ENCODE peak calls at places on chromosome 18, in four cellular contexts. One of them, this sample, is unnamed.
A peak's percentile ranks its signal among the peaks of the same experiment; 100 is the strongest.

GRCh38 chr18:10524507-10525425 is 1.1 kb upstream of the NAPG start:
- DNase-seq in K562: no peak
- DNase-seq in SK-N-SH: no peak
- DNase-seq in H1: no peak
- DNase-seq in this sample: no peak

GRCh38 chr18:21509062-21509461 is 91.4 kb downstream of the ESCO1 start:
- DNase-seq in K562: no peak
- DNase-seq in H1: peak; percentile 38
- DNase-seq in SK-N-SH: no peak
- DNase-seq in this sample: no peak

GRCh38 chr18:8705941-8706544 is 687 bp downstream of the MTCL1 start:
- DNase-seq in SK-N-SH: peak; percentile 72
- DNase-seq in H1: peak; percentile 62
- DNase-seq in K562: no peak
- DNase-seq in this sample: peak; percentile 29

GRCh38 chr18:58180738-58181353 is 136.8 kb downstream of the NEDD4L start:
- DNase-seq in K562: peak; percentile 51
- DNase-seq in SK-N-SH: peak; percentile 65
- DNase-seq in H1: peak; percentile 82
- DNase-seq in this sample: no peak

GRCh38 chr18:24274822-24275221 is 122.8 kb downstream of the OSBPL1A start:
- DNase-seq in SK-N-SH: no peak
- DNase-seq in H1: no peak
- DNase-seq in K562: no peak
- DNase-seq in this sample: no peak

GRCh38 chr18:13376841-13377351 is 158.3 kb downstream of the LDLRAD4 start:
- DNase-seq in K562: no peak
- DNase-seq in H1: no peak
- DNase-seq in SK-N-SH: no peak
- DNase-seq in this sample: no peak

GRCh38 chr18:79961527-79962291 is 2.7 kb upstream of the HSBP1L1 start:
- DNase-seq in K562: peak; percentile 68
- DNase-seq in SK-N-SH: no peak
- DNase-seq in H1: no peak
- DNase-seq in this sample: no peak

GRCh38 chr18:79867666-79868065 is 69.9 kb downstream of the KCNG2 start:
- DNase-seq in SK-N-SH: no peak
- DNase-seq in H1: no peak
- DNase-seq in K562: no peak
- DNase-seq in this sample: no peak

GRCh38 chr18:24518596-24518995 is 58.2 kb downstream of the HRH4 start:
- DNase-seq in SK-N-SH: no peak
- DNase-seq in K562: no peak
- DNase-seq in H1: no peak
- DNase-seq in this sample: no peak

GRCh38 chr18:58004317-58004716 is 39.7 kb upstream of the NEDD4L start:
- DNase-seq in K562: no peak
- DNase-seq in H1: no peak
- DNase-seq in SK-N-SH: no peak
- DNase-seq in this sample: no peak

GRCh38 chr18:57819671-57820460 is 16.8 kb upstream of the ATP8B1 start:
- DNase-seq in H1: no peak
- DNase-seq in K562: peak; percentile 83
- DNase-seq in SK-N-SH: peak; percentile 15
- DNase-seq in this sample: peak; percentile 72

GRCh38 chr18:35811896-35812295 is 160.6 kb upstream of the RMP24 start:
- DNase-seq in SK-N-SH: no peak
- DNase-seq in H1: no peak
- DNase-seq in K562: no peak
- DNase-seq in this sample: no peak

GRCh38 chr18:23324056-23324811 is 128.9 kb upstream of the RIOK3 start:
- DNase-seq in H1: no peak
- DNase-seq in K562: no peak
- DNase-seq in SK-N-SH: no peak
- DNase-seq in this sample: peak; percentile 29

GRCh38 chr18:80252136-80252535 is 4.8 kb upstream of the PARD6G start:
- DNase-seq in SK-N-SH: no peak
- DNase-seq in K562: no peak
- DNase-seq in H1: no peak
- DNase-seq in this sample: no peak

GRCh38 chr18:30142248-30142647 is 900.3 kb downstream of the DSC3 start:
- DNase-seq in H1: no peak
- DNase-seq in K562: no peak
- DNase-seq in SK-N-SH: no peak
- DNase-seq in this sample: no peak
- TF ChIP-seq JUND in H1: no peak
- TF ChIP-seq JUND in K562: no peak
- TF ChIP-seq JUND in SK-N-SH: no peak
- TF ChIP-seq JUND in this sample: no peak

GRCh38 chr18:7524786-7525185 is 42.3 kb upstream of the PTPRM start:
- DNase-seq in K562: no peak
- DNase-seq in H1: no peak
- DNase-seq in SK-N-SH: no peak
- DNase-seq in this sample: no peak
- TF ChIP-seq JUND in K562: no peak
- TF ChIP-seq JUND in H1: no peak
- TF ChIP-seq JUND in SK-N-SH: no peak
- TF ChIP-seq JUND in this sample: no peak

GRCh38 chr18:32577561-32577960 is 106.9 kb upstream of the GAREM1 start:
- DNase-seq in K562: no peak
- DNase-seq in SK-N-SH: no peak
- DNase-seq in H1: no peak
- DNase-seq in this sample: no peak

DNA sequence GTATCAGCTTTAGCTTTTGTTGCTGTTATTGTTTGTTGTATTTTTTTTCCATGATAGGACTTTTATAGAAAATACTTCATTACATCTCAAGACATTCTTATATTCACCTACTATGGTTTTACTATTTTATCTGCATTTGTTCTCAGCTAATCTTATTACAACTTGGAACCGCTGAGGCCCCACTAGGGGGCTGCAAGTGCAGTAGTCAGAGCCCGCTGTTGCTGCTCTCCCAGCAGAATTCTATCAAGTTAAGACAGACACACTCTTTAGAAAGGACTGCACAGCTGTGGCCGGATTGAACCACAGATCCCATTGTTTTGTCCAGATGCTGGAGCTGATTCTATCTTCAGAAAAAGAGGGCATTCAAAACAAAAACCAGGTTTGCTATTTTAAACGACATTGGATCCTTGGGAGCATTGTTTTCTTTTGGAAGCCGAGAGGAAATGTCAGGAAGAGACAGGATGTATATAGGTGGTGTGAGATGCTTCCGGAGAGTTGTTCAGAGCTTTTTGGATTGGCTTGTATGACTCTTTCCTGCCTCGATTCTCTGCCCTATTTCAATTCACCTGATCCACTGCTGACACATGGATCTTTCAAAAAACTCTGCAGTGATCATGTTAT is 105.7 kb upstream of the GAREM1 start:
- DNase-seq in SK-N-SH: peak; percentile 43
- DNase-seq in K562: no peak
- DNase-seq in H1: no peak
- DNase-seq in this sample: peak; percentile 5
- TF ChIP-seq JUND in SK-N-SH: no peak
- TF ChIP-seq JUND in K562: no peak
- TF ChIP-seq JUND in H1: no peak
- TF ChIP-seq JUND in this sample: no peak

DNA sequence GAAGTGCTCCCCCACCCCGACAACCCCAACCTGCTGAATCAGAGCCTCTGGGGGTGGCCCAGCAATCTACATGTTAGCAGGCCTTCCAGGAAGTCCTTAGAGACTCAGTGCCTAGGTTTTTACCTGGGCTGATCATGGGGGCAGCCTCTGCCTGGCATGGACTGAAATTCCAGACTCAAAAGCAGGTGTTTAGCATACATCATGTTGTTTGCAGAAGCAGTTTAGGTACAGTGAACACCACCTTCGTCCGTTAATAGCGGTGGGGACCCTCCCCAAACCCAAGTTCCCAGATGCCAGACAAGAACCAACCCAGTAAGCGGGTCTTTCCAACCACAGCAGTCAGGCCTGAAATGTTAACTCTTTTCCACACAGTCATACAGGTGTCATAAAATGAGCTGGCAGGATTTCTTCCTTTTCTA is 26.4 kb upstream of the GALR1 start:
- DNase-seq in SK-N-SH: no peak
- DNase-seq in H1: no peak
- DNase-seq in K562: no peak
- DNase-seq in this sample: no peak
- TF ChIP-seq JUND in SK-N-SH: no peak
- TF ChIP-seq JUND in H1: no peak
- TF ChIP-seq JUND in K562: no peak
- TF ChIP-seq JUND in this sample: no peak

DNA sequence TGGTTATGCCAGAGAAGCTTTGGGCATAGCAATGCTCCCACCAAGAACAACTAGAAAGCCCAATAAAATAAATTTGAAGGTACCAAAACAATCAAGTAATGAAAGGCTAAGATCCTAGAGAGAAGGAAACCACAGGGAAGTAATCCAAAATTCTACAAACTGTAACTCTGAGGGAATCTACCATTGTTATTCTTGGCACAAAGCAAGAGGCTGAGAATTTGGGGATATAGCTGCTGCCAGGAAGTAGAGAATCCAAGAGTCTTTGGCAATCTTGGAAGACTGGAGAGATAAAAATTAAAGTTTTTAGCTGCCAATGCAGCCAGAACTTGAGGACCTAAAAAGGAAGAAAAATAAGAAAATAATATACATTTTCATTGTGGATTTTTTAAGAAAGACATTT is 68.5 kb downstream of the PIGN start:
- DNase-seq in K562: no peak
- DNase-seq in SK-N-SH: no peak
- DNase-seq in H1: no peak
- DNase-seq in this sample: no peak
- TF ChIP-seq JUND in K562: no peak
- TF ChIP-seq JUND in SK-N-SH: no peak
- TF ChIP-seq JUND in H1: no peak
- TF ChIP-seq JUND in this sample: no peak

This sample was measured in T47D.